ENCODE peak calls at places on chromosomes 6 and 20, in eight cellular contexts. H, N, L, O, F, J, E and D are unnamed samples.
A peak's percentile ranks its signal among the peaks of the same experiment; 100 is the strongest.

GRCh38 chr6:77019081-77019480 is 444.2 kb downstream of the HTR1B start:
- DNase-seq in H (no peak), N (no peak), L (no peak), O (no peak), F (no peak), J (no peak), E (no peak), D (no peak)

GRCh38 chr6:136549359-136550044 is 720 bp downstream of the MAP7 start:
- DNase-seq in H (no peak), N (no peak), L (no peak), O (no peak), F (no peak), J (peak; percentile 19), E (no peak), D (no peak)

GRCh38 chr6:90461367-90461766 is 125.5 kb downstream of the MAP3K7 start:
- DNase-seq in H (no peak), N (no peak), L (no peak), O (no peak), F (no peak), J (no peak), E (no peak), D (no peak)

GRCh38 chr6:15017251-15017650 is 228.6 kb upstream of the JARID2 start:
- DNase-seq in H (no peak), N (no peak), L (peak; percentile 17), O (no peak), F (no peak), J (no peak), E (peak; percentile 4), D (no peak)

GRCh38 chr20:59994697-59995122 is 36.5 kb downstream of the CDH26 start:
- DNase-seq in H (no peak), N (no peak), L (peak; percentile 20), O (no peak), F (no peak), J (no peak), E (peak; percentile 2), D (no peak)

GRCh38 chr6:53250761-53251672 is 97.7 kb downstream of the ELOVL5 start:
- DNase-seq in H (no peak), N (no peak), L (peak; percentile 37), O (no peak), F (no peak), J (no peak), E (peak; percentile 19), D (peak; percentile 10)

GRCh38 chr6:143792402-143793339 is 50.5 kb upstream of the LTV1 start:
- DNase-seq in H (no peak), N (no peak), L (no peak), O (no peak), F (no peak), J (no peak), E (peak; percentile 30), D (no peak)

GRCh38 chr6:17431581-17431980 is 38.2 kb downstream of the CAP2 start:
- DNase-seq in H (no peak), N (no peak), L (peak; percentile 88), O (no peak), F (no peak), J (no peak), E (no peak), D (no peak)

GRCh38 chr20:40980828-40981310 is 47.8 kb upstream of the TOP1 start:
- DNase-seq in H (no peak), N (no peak), L (no peak), O (no peak), F (no peak), J (no peak), E (no peak), D (no peak)

GRCh38 chr6:5471044-5471443 is 209.7 kb downstream of the FARS2 start:
- DNase-seq in H (peak; percentile 55), N (peak; percentile 75), L (peak; percentile 58), O (peak; percentile 30), F (peak; percentile 8), J (peak; percentile 82), E (peak; percentile 66), D (no peak)

GRCh38 chr6:166776571-166776970 is 149.5 kb upstream of the RPS6KA2 start:
- DNase-seq in H (no peak), N (no peak), L (no peak), O (no peak), F (no peak), J (no peak), E (no peak), D (no peak)

GRCh38 chr6:36642913-36643817 is 35.3 kb upstream of the CDKN1A start:
- DNase-seq in H (no peak), N (no peak), L (peak; percentile 90), O (no peak), F (no peak), J (no peak), E (peak; percentile 92), D (no peak)

GRCh38 chr20:38195041-38195504 is 30.0 kb upstream of the TGM2 start:
- DNase-seq in H (no peak), N (no peak), L (no peak), O (no peak), F (no peak), J (no peak), E (no peak), D (no peak)

GRCh38 chr6:55182016-55182650 is 7.8 kb downstream of the HCRTR2 start:
- DNase-seq in H (no peak), N (no peak), L (no peak), O (no peak), F (no peak), J (no peak), E (no peak), D (no peak)